ENCODE peak calls at places on chromosomes 5 and 9, in nine cellular contexts. N is left lung; T is A549; V is heart right ventricle; W is heart left ventricle; L is HepG2; Q is right cardiac atrium; P is CD8-positive, alpha-beta T cell; M is RWPE2. C is an unnamed sample. For H3K4me1, the result is how much of the 10 kb centered on the place peaks cover.

GRCh38 chr5:157479166-157479565 is 19.2 kb downstream of the NIPAL4 start:
- ATAC-seq in N (no peak), T (peak), V (no peak), W (no peak), L (peak), Q (peak), P (no peak), M (peak), C (no peak)

GRCh38 chr9:18163146-18163545 is 310.8 kb upstream of the ADAMTSL1 start:
- ATAC-seq in N (peak), T (no peak), V (no peak), W (no peak), L (no peak), Q (no peak), P (no peak), M (no peak), C (no peak)

GRCh38 chr9:91174772-91175171 is 186.9 kb downstream of the AUH start:
- ATAC-seq in N (no peak), T (no peak), V (no peak), W (no peak), L (no peak), Q (no peak), P (peak), M (no peak), C (no peak)

GRCh38 chr5:81506900-81507588 is 113.1 kb upstream of the ACOT12 start:
- ATAC-seq in N (peak), T (peak), V (peak), W (peak), L (peak), Q (peak), P (peak), M (peak), C (peak)

GRCh38 chr5:158145827-158146226 is 286.9 kb upstream of the CLINT1 start:
- ATAC-seq in N (no peak), T (no peak), V (no peak), W (no peak), L (no peak), Q (no peak), P (no peak), M (no peak), C (no peak)

GRCh38 chr5:151495330-151495729 is 47.9 kb downstream of the SLC36A1 start:
- ATAC-seq in N (no peak), T (no peak), V (no peak), W (no peak), L (no peak), Q (no peak), P (no peak), M (no peak), C (no peak)

GRCh38 chr9:116243708-116244107 is 90.1 kb downstream of the PAPPA start:
- ATAC-seq in N (no peak), T (no peak), V (no peak), W (no peak), L (no peak), Q (no peak), P (no peak), M (no peak), C (no peak)

GRCh38 chr5:170306381-170306790 is 8.8 kb upstream of the LCP2 start:
- ATAC-seq in N (peak), T (peak), V (peak), W (peak), L (no peak), Q (peak), P (no peak), M (peak), C (peak)

GRCh38 chr5:40653221-40654022 is 26.3 kb upstream of the PTGER4 start:
- ATAC-seq in N (no peak), T (no peak), V (no peak), W (no peak), L (no peak), Q (no peak), P (peak), M (no peak), C (no peak)

DNA sequence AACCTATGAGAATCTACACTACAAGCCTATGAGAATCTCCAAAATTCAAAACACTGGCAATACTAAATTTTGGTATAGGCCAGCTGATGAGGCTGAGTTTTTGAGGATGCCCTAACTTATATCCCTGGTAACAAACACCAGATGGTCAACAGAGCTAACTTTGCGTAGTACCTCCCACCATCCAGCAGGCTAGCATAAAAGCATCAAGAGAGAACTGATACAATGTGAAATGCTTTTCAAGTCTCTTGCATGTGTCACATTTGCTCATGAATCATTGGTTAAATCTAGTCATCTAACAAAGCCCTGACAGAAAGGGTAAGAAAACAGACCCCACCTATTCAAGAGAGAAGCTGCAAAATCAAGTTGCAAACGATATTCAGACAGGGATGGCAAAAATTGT is 1609.7 kb upstream of the CDH9 start:
- ATAC-seq in N (no peak), T (peak), V (no peak), W (no peak), L (no peak), Q (no peak), P (no peak), M (peak), C (no peak)
- H3K27ac ChIP-seq in N (no peak), T (no peak), V (no peak), W (no peak), L (no peak), Q (no peak), P (no peak), M (no peak), C (no peak)

GRCh38 chr9:22084336-22085035 is 75.4 kb upstream of the CDKN2B start:
- ATAC-seq in N (peak), T (no peak), V (no peak), W (no peak), L (no peak), Q (no peak), P (no peak), M (peak), C (no peak)
- H3K4me1 ChIP-seq in N (under half), T (under half), V (under half), W (under half), L (under half), Q (under half), P (under half), M (under half), C (under half)

GRCh38 chr5:175697846-175698245 is 40.0 kb downstream of the HRH2 start:
- ATAC-seq in N (no peak), T (no peak), V (no peak), W (no peak), L (no peak), Q (no peak), P (no peak), M (no peak), C (no peak)

GRCh38 chr5:175698401-175699115 is 40.7 kb downstream of the HRH2 start:
- ATAC-seq in N (no peak), T (no peak), V (no peak), W (no peak), L (no peak), Q (no peak), P (no peak), M (no peak), C (no peak)

GRCh38 chr5:175696139-175696854 is 38.4 kb downstream of the HRH2 start:
- ATAC-seq in N (peak), T (peak), V (peak), W (peak), L (no peak), Q (peak), P (peak), M (no peak), C (peak)

GRCh38 chr5:175695161-175696126 is 37.6 kb downstream of the HRH2 start:
- ATAC-seq in N (no peak), T (no peak), V (no peak), W (no peak), L (no peak), Q (peak), P (no peak), M (no peak), C (no peak)

DNA sequence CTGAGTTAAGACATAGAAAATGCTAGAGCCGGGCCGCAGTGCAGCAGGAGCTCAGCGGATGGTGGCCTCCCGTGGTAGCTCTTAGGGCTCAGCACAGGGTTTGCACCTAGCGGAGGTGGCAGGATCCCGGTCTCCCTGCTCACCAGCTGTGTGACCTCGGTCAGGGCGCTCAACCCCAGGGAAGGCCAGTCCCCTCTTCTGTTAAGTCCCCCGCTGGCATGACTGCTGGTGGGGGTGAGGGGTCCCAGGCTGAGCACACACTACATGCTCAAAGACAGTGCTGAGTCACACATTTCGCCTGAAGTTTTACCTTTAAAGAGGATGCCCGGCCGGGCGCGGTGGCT is 39.0 kb downstream of the HRH2 start:
- ATAC-seq in N (no peak), T (peak), V (peak), W (no peak), L (no peak), Q (no peak), P (no peak), M (no peak), C (no peak)
- H3K27ac ChIP-seq in N (no peak), T (no peak), V (peak), W (no peak), L (no peak), Q (no peak), P (no peak), M (no peak), C (no peak)

GRCh38 chr9:33140406-33141360 is 26.5 kb downstream of the B4GALT1 start:
- ATAC-seq in N (peak), T (peak), V (no peak), W (peak), L (no peak), Q (peak), P (peak), M (no peak), C (peak)

GRCh38 chr9:33139421-33140228 is 27.5 kb downstream of the B4GALT1 start:
- ATAC-seq in N (peak), T (peak), V (peak), W (peak), L (peak), Q (peak), P (no peak), M (peak), C (peak)

GRCh38 chr9:33146298-33146697 is 20.8 kb downstream of the B4GALT1 start:
- ATAC-seq in N (no peak), T (no peak), V (no peak), W (no peak), L (no peak), Q (no peak), P (no peak), M (no peak), C (no peak)

GRCh38 chr9:33142531-33142930 is 24.6 kb downstream of the B4GALT1 start:
- ATAC-seq in N (no peak), T (no peak), V (no peak), W (no peak), L (no peak), Q (no peak), P (peak), M (no peak), C (no peak)

GRCh38 chr9:33143241-33143642 is 23.9 kb downstream of the B4GALT1 start:
- ATAC-seq in N (peak), T (no peak), V (no peak), W (no peak), L (no peak), Q (no peak), P (peak), M (no peak), C (no peak)
- H3K4me1 ChIP-seq in N (half or more), T (half or more), V (half or more), W (half or more), L (half or more), Q (under half), P (half or more), M (under half), C (under half)

GRCh38 chr9:136757751-136758140 is 297 bp downstream of the LCN8 start:
- ATAC-seq in N (no peak), T (no peak), V (no peak), W (no peak), L (no peak), Q (no peak), P (no peak), M (no peak), C (no peak)
- H3K27ac ChIP-seq in N (no peak), T (no peak), V (no peak), W (no peak), L (no peak), Q (no peak), P (no peak), M (no peak), C (no peak)

GRCh38 chr5:147407094-147407681 is 102.7 kb downstream of the DPYSL3 start:
- ATAC-seq in N (no peak), T (no peak), V (no peak), W (no peak), L (no peak), Q (no peak), P (no peak), M (no peak), C (peak)
- H3K4me1 ChIP-seq in N (under half), T (under half), V (half or more), W (under half), L (under half), Q (under half), P (under half), M (under half), C (half or more)

GRCh38 chr9:69861011-69861410 is 40.4 kb downstream of the CFAP95 start:
- ATAC-seq in N (no peak), T (no peak), V (no peak), W (no peak), L (no peak), Q (no peak), P (no peak), M (peak), C (no peak)

GRCh38 chr9:69857131-69857530 is 36.5 kb downstream of the CFAP95 start:
- ATAC-seq in N (no peak), T (no peak), V (no peak), W (no peak), L (no peak), Q (no peak), P (no peak), M (peak), C (no peak)

GRCh38 chr9:69857828-69858227 is 37.2 kb downstream of the CFAP95 start:
- ATAC-seq in N (no peak), T (no peak), V (no peak), W (no peak), L (no peak), Q (no peak), P (no peak), M (no peak), C (no peak)
- H3K27ac ChIP-seq in N (no peak), T (no peak), V (no peak), W (no peak), L (no peak), Q (no peak), P (no peak), M (peak), C (no peak)

DNA sequence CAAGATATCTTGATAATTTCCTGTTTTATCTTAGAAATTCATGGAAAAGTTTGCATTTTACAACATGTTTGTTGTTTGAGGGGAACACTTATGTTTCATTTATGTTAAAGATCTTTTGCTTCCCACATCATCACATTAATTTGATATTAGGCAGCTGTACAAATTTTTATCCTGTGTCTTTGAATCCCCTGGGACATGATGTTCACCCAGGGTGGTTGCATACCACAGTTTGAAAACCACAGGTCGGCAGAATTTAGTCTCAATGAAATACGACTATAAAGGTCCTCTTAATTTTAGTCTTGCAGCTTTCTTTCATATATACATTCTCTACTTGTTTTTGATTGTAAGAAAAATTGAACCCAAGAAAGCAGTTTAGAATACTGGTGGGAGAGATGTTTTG is 3.7 kb downstream of the NAA35 start:
- ATAC-seq in N (no peak), T (no peak), V (no peak), W (no peak), L (no peak), Q (no peak), P (no peak), M (no peak), C (no peak)
- H3K4me1 ChIP-seq in N (under half), T (under half), V (under half), W (under half), L (under half), Q (under half), P (under half), M (under half), C (under half)

DNA sequence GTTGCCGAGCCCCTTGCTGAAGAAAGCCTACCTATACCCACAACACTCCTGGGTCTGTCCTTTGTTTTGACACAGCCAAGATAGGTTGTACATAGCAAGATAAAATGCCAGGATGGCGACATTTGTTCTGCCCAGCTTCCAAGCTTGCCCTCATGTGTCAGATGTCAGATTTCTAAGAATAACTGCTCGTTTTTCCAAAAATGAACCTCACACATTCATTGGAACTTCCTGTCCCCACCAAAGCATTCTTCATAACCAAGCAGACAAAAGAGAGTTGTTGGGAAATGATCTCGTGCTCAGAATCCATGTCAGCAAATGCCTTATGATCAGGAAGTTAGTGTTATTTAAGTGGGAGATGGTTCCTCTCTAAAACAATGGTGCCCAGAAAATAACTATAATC is 210.1 kb downstream of the ZNF608 start:
- ATAC-seq in N (peak), T (no peak), V (no peak), W (peak), L (no peak), Q (peak), P (no peak), M (no peak), C (no peak)
- H3K27ac ChIP-seq in N (no peak), T (no peak), V (peak), W (peak), L (no peak), Q (peak), P (no peak), M (no peak), C (peak)

GRCh38 chr9:14523545-14523944 is 169.7 kb downstream of the ZDHHC21 start:
- ATAC-seq in N (peak), T (no peak), V (no peak), W (no peak), L (no peak), Q (no peak), P (no peak), M (no peak), C (no peak)
- H3K4me1 ChIP-seq in N (under half), T (under half), V (under half), W (under half), L (under half), Q (under half), P (under half), M (under half), C (under half)

C was measured in gastroesophageal sphincter.